ENCODE peak calls at places on chromosomes 5 and 9, in four cellular contexts. One of them, this sample, is unnamed.
A peak's percentile ranks its signal among the peaks of the same experiment; 100 is the strongest.

GRCh38 chr5:160315968-160316367 is 3.6 kb upstream of the CCNJL start:
- DNase-seq in caudate nucleus: no peak
- DNase-seq in GM03348: no peak
- DNase-seq in ELR: peak; percentile 75
- DNase-seq in this sample: peak; percentile 11

GRCh38 chr5:74916831-74917710 is 50.9 kb upstream of the FAM169A start:
- DNase-seq in caudate nucleus: no peak
- DNase-seq in GM03348: no peak
- DNase-seq in ELR: peak; percentile 70
- DNase-seq in this sample: peak; percentile 55

GRCh38 chr5:130546216-130546615 is 618.8 kb downstream of the HINT1 start:
- DNase-seq in caudate nucleus: no peak
- DNase-seq in GM03348: no peak
- DNase-seq in ELR: peak; percentile 55
- DNase-seq in this sample: no peak

GRCh38 chr5:131366428-131366827 is 102.6 kb downstream of the CDC42SE2 start:
- DNase-seq in caudate nucleus: no peak
- DNase-seq in GM03348: no peak
- DNase-seq in ELR: no peak
- DNase-seq in this sample: no peak

GRCh38 chr5:92945630-92946097 is 635.4 kb downstream of the NR2F1-AS1 start:
- DNase-seq in caudate nucleus: no peak
- DNase-seq in GM03348: peak; percentile 25
- DNase-seq in ELR: no peak
- DNase-seq in this sample: no peak

GRCh38 chr5:119411291-119411934 is 40.9 kb upstream of the HSD17B4 start:
- DNase-seq in caudate nucleus: no peak
- DNase-seq in GM03348: peak; percentile 56
- DNase-seq in ELR: peak; percentile 75
- DNase-seq in this sample: peak; percentile 88

GRCh38 chr5:138974227-138975063 is 99.3 kb upstream of the LRRTM2 start:
- DNase-seq in caudate nucleus: peak; percentile 31
- DNase-seq in GM03348: peak; percentile 67
- DNase-seq in ELR: no peak
- DNase-seq in this sample: no peak

GRCh38 chr9:79224672-79225433 is 346.9 kb upstream of the TLE4 start:
- DNase-seq in caudate nucleus: no peak
- DNase-seq in GM03348: peak; percentile 69
- DNase-seq in ELR: peak; percentile 92
- DNase-seq in this sample: peak; percentile 32

GRCh38 chr5:128349044-128349629 is 188.9 kb downstream of the FBN2 start:
- DNase-seq in caudate nucleus: no peak
- DNase-seq in GM03348: no peak
- DNase-seq in ELR: peak; percentile 24
- DNase-seq in this sample: peak; percentile 51

GRCh38 chr5:36877667-36878420 is 1.3 kb downstream of the NIPBL start:
- DNase-seq in caudate nucleus: no peak
- DNase-seq in GM03348: peak; percentile 17
- DNase-seq in ELR: peak; percentile 64
- DNase-seq in this sample: peak; percentile 73

GRCh38 chr9:77751341-77752091 is 103.4 kb upstream of the GNA14 start:
- DNase-seq in caudate nucleus: no peak
- DNase-seq in GM03348: peak; percentile 47
- DNase-seq in ELR: peak; percentile 83
- DNase-seq in this sample: peak; percentile 64

GRCh38 chr5:68137451-68138190 is 77.9 kb upstream of the PIK3R1 start:
- DNase-seq in caudate nucleus: no peak
- DNase-seq in GM03348: peak; percentile 71
- DNase-seq in ELR: no peak
- DNase-seq in this sample: no peak

GRCh38 chr9:112858625-112859147 is 32.0 kb downstream of the SLC46A2 start:
- DNase-seq in caudate nucleus: no peak
- DNase-seq in GM03348: peak; percentile 24
- DNase-seq in ELR: peak; percentile 35
- DNase-seq in this sample: peak; percentile 31

GRCh38 chr5:83711982-83712601 is 8.6 kb downstream of the HAPLN1 start:
- DNase-seq in caudate nucleus: no peak
- DNase-seq in GM03348: peak; percentile 38
- DNase-seq in ELR: peak; percentile 56
- DNase-seq in this sample: peak; percentile 63

GRCh38 chr5:31854181-31854624 is 215.3 kb downstream of the PDZD2 start:
- DNase-seq in caudate nucleus: no peak
- DNase-seq in GM03348: peak; percentile 8
- DNase-seq in ELR: peak; percentile 69
- DNase-seq in this sample: no peak

GRCh38 chr9:92948632-92949031 is 1.3 kb downstream of the FGD3 start:
- DNase-seq in caudate nucleus: no peak
- DNase-seq in GM03348: no peak
- DNase-seq in ELR: no peak
- DNase-seq in this sample: no peak

GRCh38 chr5:98796197-98796972 is 22.9 kb downstream of the RGMB start:
- DNase-seq in caudate nucleus: no peak
- DNase-seq in GM03348: peak; percentile 74
- DNase-seq in ELR: peak; percentile 85
- DNase-seq in this sample: peak; percentile 83

GRCh38 chr5:43121565-43122484 is 1.1 kb downstream of the ZNF131 start:
- DNase-seq in caudate nucleus: no peak
- DNase-seq in GM03348: peak; percentile 61
- DNase-seq in ELR: peak; percentile 74
- DNase-seq in this sample: peak; percentile 91

GRCh38 chr9:13862562-13862961 is 451.4 kb downstream of the NFIB start:
- DNase-seq in caudate nucleus: no peak
- DNase-seq in GM03348: no peak
- DNase-seq in ELR: no peak
- DNase-seq in this sample: no peak

GRCh38 chr9:111467778-111468367 is 16.3 kb downstream of the ECPAS start:
- DNase-seq in caudate nucleus: no peak
- DNase-seq in GM03348: no peak
- DNase-seq in ELR: no peak
- DNase-seq in this sample: no peak

GRCh38 chr9:35967042-35967441 is 9.1 kb upstream of the OR2S2 start:
- DNase-seq in caudate nucleus: no peak
- DNase-seq in GM03348: no peak
- DNase-seq in ELR: no peak
- DNase-seq in this sample: no peak

This sample was measured in RKO.